ENCODE peak calls at places on chromosomes 11 and 22, in six cellular contexts. J is NCI-H2029; B is stimulated activated CD4-positive, alpha-beta T cell treated with anti-CD3 and anti-CD28 coated beads, TNF-alpha, amount 100 ng/mL, for 4 hours; P is IMR-90; Z is B cell; W is CD8-positive, alpha-beta memory T cell. Y is an unnamed sample.

GRCh38 chr22:24001314-24001713 is 3.9 kb downstream of the GSTT4 start:
- DNase-seq in J (no peak), B (no peak), P (no peak), Z (no peak), W (no peak), Y (no peak)

GRCh38 chr11:40235841-40236240 is 1223.6 kb downstream of the LRRC4C start:
- DNase-seq in J (no peak), B (no peak), P (no peak), Z (no peak), W (no peak), Y (no peak)

GRCh38 chr22:50292643-50293440 is 14.6 kb downstream of the PLXNB2 start:
- DNase-seq in J (no peak), B (no peak), P (no peak), Z (peak), W (no peak), Y (no peak)

GRCh38 chr11:65476632-65477270 is 22.1 kb upstream of the MALAT1 start:
- DNase-seq in J (no peak), B (no peak), P (no peak), Z (no peak), W (no peak), Y (no peak)

GRCh38 chr11:63007920-63008319 is 7.7 kb downstream of the SLC22A8 start:
- DNase-seq in J (no peak), B (no peak), P (no peak), Z (no peak), W (no peak), Y (no peak)

GRCh38 chr22:38879102-38879729 is 7.2 kb upstream of the CBX6 start:
- DNase-seq in J (no peak), B (no peak), P (no peak), Z (no peak), W (no peak), Y (no peak)

GRCh38 chr22:32644252-32645100 is 157.0 kb upstream of the TIMP3 start:
- DNase-seq in J (peak), B (peak), P (peak), Z (no peak), W (no peak), Y (peak)

GRCh38 chr11:118778898-118779297 is 12.1 kb downstream of the DDX6 start:
- DNase-seq in J (no peak), B (no peak), P (no peak), Z (no peak), W (no peak), Y (peak)

GRCh38 chr11:120235024-120235628 is 4.8 kb upstream of the POU2F3 start:
- DNase-seq in J (peak), B (peak), P (peak), Z (no peak), W (no peak), Y (peak)